ENCODE peak calls at places on chromosomes 16 and 17, in five cellular contexts. V is CD8-positive, alpha-beta memory T cell; U is activated T-cell treated with anti-CD3 and anti-CD28 coated beads for 1 hour; A is right atrium auricular region; N is T-helper 1 cell. K is an unnamed sample.
A peak's percentile ranks its signal among the peaks of the same experiment; 100 is the strongest.

GRCh38 chr17:76497979-76498885 is 3.0 kb downstream of the RHBDF2 start:
- DNase-seq in V (no peak), U (no peak), A (peak; percentile 87), N (no peak), K (no peak)

GRCh38 chr16:27721548-27722265 is 171.8 kb downstream of the KATNIP start:
- DNase-seq in V (no peak), U (no peak), A (peak; percentile 94), N (no peak), K (no peak)

GRCh38 chr16:88347656-88348376 is 34.9 kb upstream of the ZNF469 start:
- DNase-seq in V (no peak), U (peak; percentile 5), A (no peak), N (no peak), K (no peak)

GRCh38 chr17:64706224-64707076 is 44.3 kb upstream of the SMURF2 start:
- DNase-seq in V (no peak), U (no peak), A (no peak), N (no peak), K (no peak)

GRCh38 chr17:73652886-73653480 is 8.7 kb upstream of the SDK2 start:
- DNase-seq in V (no peak), U (no peak), A (peak; percentile 16), N (no peak), K (no peak)

GRCh38 chr16:83956336-83957289 is 3.6 kb downstream of the OSGIN1 start:
- DNase-seq in V (peak; percentile 48), U (peak; percentile 57), A (peak; percentile 86), N (peak; percentile 39), K (peak; percentile 47)

GRCh38 chr16:78444-79145 is 570 bp downstream of the MPG start:
- DNase-seq in V (no peak), U (no peak), A (no peak), N (no peak), K (no peak)

GRCh38 chr16:2610781-2611498 is 71.4 kb upstream of the KCTD5 start:
- DNase-seq in V (no peak), U (no peak), A (no peak), N (no peak), K (no peak)

GRCh38 chr17:27993161-27993695 is 49.2 kb upstream of the NLK start:
- DNase-seq in V (no peak), U (no peak), A (no peak), N (no peak), K (no peak)

GRCh38 chr17:22301353-22301745 is 609.0 kb downstream of the KCNJ18 start:
- DNase-seq in V (no peak), U (no peak), A (no peak), N (no peak), K (no peak)

GRCh38 chr17:7885357-7886226 is 3.0 kb upstream of the CHD3 start:
- DNase-seq in V (peak; percentile 24), U (peak; percentile 17), A (peak; percentile 62), N (peak; percentile 24), K (peak; percentile 25)

GRCh38 chr16:86638642-86639041 is 60.3 kb downstream of the FOXL1 start:
- DNase-seq in V (no peak), U (no peak), A (no peak), N (no peak), K (no peak)

GRCh38 chr17:31224366-31224765 is 72.7 kb downstream of the OMG start:
- DNase-seq in V (no peak), U (no peak), A (no peak), N (no peak), K (no peak)

GRCh38 chr17:50114849-50115357 is 15.1 kb downstream of the SAMD14 start:
- DNase-seq in V (no peak), U (no peak), A (no peak), N (no peak), K (no peak)

GRCh38 chr16:85245307-85246172 is 133.3 kb upstream of the CIBAR2 start:
- DNase-seq in V (peak; percentile 22), U (peak; percentile 30), A (no peak), N (peak; percentile 28), K (peak; percentile 15)

GRCh38 chr16:8194795-8195194 is 395.5 kb downstream of the TMEM114 start:
- DNase-seq in V (no peak), U (no peak), A (no peak), N (no peak), K (no peak)

GRCh38 chr17:74430706-74431567 is 951 bp upstream of the GPRC5C start:
- DNase-seq in V (no peak), U (no peak), A (peak; percentile 76), N (no peak), K (no peak)